ENCODE peak calls at places on chromosomes 5 and 9, in five cellular contexts. I is OCI-LY7, V is bronchial epithelial cell, U is H7, D is NCI-H69. W is an unnamed sample.

GRCh38 chr5:130166839-130167490 is 262.7 kb downstream of the CHSY3 start:
- DNase-seq in I (no peak), V (no peak), U (peak), D (peak), W (no peak)

GRCh38 chr9:69223605-69224004 is 49.5 kb downstream of the TJP2 start:
- DNase-seq in I (peak), V (peak), U (peak), D (peak), W (peak)

GRCh38 chr5:169717298-169717697 is 80.2 kb downstream of the DOCK2 start:
- DNase-seq in I (no peak), V (peak), U (no peak), D (no peak), W (peak)

GRCh38 chr5:180283026-180283615 is 8.8 kb downstream of the MAPK9 start:
- DNase-seq in I (no peak), V (peak), U (no peak), D (no peak), W (peak)

GRCh38 chr5:100667021-100667671 is 132.0 kb downstream of the FAM174A start:
- DNase-seq in I (no peak), V (peak), U (no peak), D (no peak), W (peak)

GRCh38 chr9:17799383-17799782 is 220.5 kb downstream of the SH3GL2 start:
- DNase-seq in I (no peak), V (peak), U (no peak), D (no peak), W (no peak)

GRCh38 chr5:172280937-172281336 is 2.6 kb downstream of the UBTD2 start:
- DNase-seq in I (no peak), V (no peak), U (no peak), D (peak), W (no peak)

GRCh38 chr9:93656426-93657222 is 80.2 kb downstream of the PHF2 start:
- DNase-seq in I (no peak), V (no peak), U (no peak), D (no peak), W (no peak)

GRCh38 chr9:31629292-31629691 is 755.2 kb upstream of the ACO1 start:
- DNase-seq in I (no peak), V (peak), U (no peak), D (no peak), W (no peak)

GRCh38 chr5:28766565-28767158 is 1728.3 kb upstream of the CDH9 start:
- DNase-seq in I (peak), V (peak), U (peak), D (peak), W (peak)

GRCh38 chr9:76135902-76136301 is 245.4 kb downstream of the PCSK5 start:
- DNase-seq in I (no peak), V (no peak), U (no peak), D (peak), W (no peak)

GRCh38 chr9:23636199-23636598 is 189.8 kb downstream of the ELAVL2 start:
- DNase-seq in I (no peak), V (no peak), U (no peak), D (peak), W (no peak)

GRCh38 chr9:33443047-33443446 is 4.3 kb downstream of the AQP3 start:
- DNase-seq in I (no peak), V (peak), U (no peak), D (peak), W (peak)

GRCh38 chr5:154207204-154207603 is 16.7 kb downstream of the GALNT10 start:
- DNase-seq in I (no peak), V (no peak), U (no peak), D (no peak), W (no peak)

GRCh38 chr9:70061776-70062175 is 18.1 kb downstream of the MAMDC2 start:
- DNase-seq in I (no peak), V (no peak), U (no peak), D (peak), W (no peak)

GRCh38 chr9:79057576-79057975 is 514.2 kb upstream of the TLE4 start:
- DNase-seq in I (no peak), V (no peak), U (no peak), D (no peak), W (no peak)

GRCh38 chr9:126698251-126698650 is 84.5 kb downstream of the LMX1B start:
- DNase-seq in I (no peak), V (no peak), U (peak), D (no peak), W (no peak)

GRCh38 chr5:55982957-55983381 is 11.8 kb downstream of the IL6ST start:
- DNase-seq in I (no peak), V (peak), U (no peak), D (no peak), W (no peak)

GRCh38 chr5:170648546-170648945 is 135.0 kb upstream of the GABRP start:
- DNase-seq in I (no peak), V (peak), U (no peak), D (no peak), W (peak)

GRCh38 chr5:118531276-118531675 is 457.1 kb downstream of the DTWD2 start:
- DNase-seq in I (no peak), V (no peak), U (no peak), D (no peak), W (no peak)

GRCh38 chr5:78504726-78505431 is 143.7 kb downstream of the LHFPL2 start:
- DNase-seq in I (no peak), V (peak), U (no peak), D (peak), W (peak)